ENCODE peak calls at places on chromosomes 1 and 21, in six cellular contexts. B is A549, U is GM12878, D is HCT116, X is endothelial cell of umbilical vein, O is K562. L is an unnamed sample.

GRCh38 chr1:210129759-210130158 is 102.8 kb upstream of the SERTAD4 start:
- DNase-seq in B (no peak), U (no peak), D (no peak), X (no peak), O (no peak), L (no peak)

GRCh38 chr1:180230416-180230790 is 339 bp downstream of the LHX4 start:
- DNase-seq in B (peak), U (no peak), D (no peak), X (no peak), O (peak), L (no peak)

GRCh38 chr1:151716771-151717631 is at the start of gene CELF3:
- DNase-seq in B (no peak), U (no peak), D (no peak), X (no peak), O (peak), L (peak)

GRCh38 chr1:245079021-245079609 is 75.7 kb upstream of the KIF26B start:
- DNase-seq in B (peak), U (no peak), D (peak), X (peak), O (no peak), L (peak)

GRCh38 chr1:28359592-28360239 is 9.8 kb upstream of the PHACTR4 start:
- DNase-seq in B (peak), U (no peak), D (no peak), X (peak), O (peak), L (peak)

GRCh38 chr1:30694248-30695175 is 28.9 kb downstream of the MATN1 start:
- DNase-seq in B (no peak), U (no peak), D (no peak), X (no peak), O (no peak), L (no peak)

GRCh38 chr1:77514871-77515776 is 167.3 kb downstream of the ZZZ3 start:
- DNase-seq in B (no peak), U (no peak), D (peak), X (peak), O (no peak), L (no peak)

GRCh38 chr21:46079357-46080170 is 18.3 kb upstream of the COL6A2 start:
- DNase-seq in B (no peak), U (no peak), D (no peak), X (no peak), O (no peak), L (peak)

GRCh38 chr1:226403522-226404034 is 4.3 kb downstream of the PARP1 start:
- DNase-seq in B (peak), U (no peak), D (no peak), X (peak), O (peak), L (peak)

GRCh38 chr1:171788696-171789095 is 7.2 kb downstream of the METTL13 start:
- DNase-seq in B (no peak), U (no peak), D (no peak), X (no peak), O (no peak), L (no peak)

GRCh38 chr1:86155061-86155806 is 1.3 kb downstream of the COL24A1 start:
- DNase-seq in B (no peak), U (no peak), D (no peak), X (no peak), O (no peak), L (no peak)

GRCh38 chr1:117501275-117501674 is 104.6 kb upstream of the TENT5C start:
- DNase-seq in B (no peak), U (no peak), D (no peak), X (no peak), O (no peak), L (no peak)

GRCh38 chr1:199029401-199029800 is 390.6 kb downstream of the PTPRC start:
- DNase-seq in B (no peak), U (no peak), D (no peak), X (no peak), O (no peak), L (peak)

GRCh38 chr1:67170751-67171573 is 4.7 kb downstream of the IL23R start:
- DNase-seq in B (no peak), U (no peak), D (no peak), X (no peak), O (no peak), L (no peak)

GRCh38 chr1:217425528-217425927 is 205.4 kb downstream of the GPATCH2 start:
- DNase-seq in B (no peak), U (no peak), D (no peak), X (no peak), O (no peak), L (no peak)

GRCh38 chr1:174289644-174290310 is 130.5 kb downstream of the RABGAP1L start:
- DNase-seq in B (no peak), U (no peak), D (no peak), X (no peak), O (no peak), L (no peak)

GRCh38 chr21:26852422-26852821 is 7.2 kb upstream of the ADAMTS1 start:
- DNase-seq in B (no peak), U (no peak), D (no peak), X (no peak), O (no peak), L (no peak)

GRCh38 chr1:41853907-41854306 is 64.8 kb downstream of the HIVEP3 start:
- DNase-seq in B (no peak), U (no peak), D (no peak), X (no peak), O (no peak), L (no peak)

GRCh38 chr1:160366731-160367515 is at the start of gene NHLH1:
- DNase-seq in B (no peak), U (no peak), D (no peak), X (no peak), O (peak), L (no peak)

GRCh38 chr1:184191181-184191601 is 139.7 kb downstream of the TSEN15 start:
- DNase-seq in B (no peak), U (no peak), D (no peak), X (no peak), O (no peak), L (no peak)

GRCh38 chr1:17181785-17182464 is 23.0 kb upstream of the PADI1 start:
- DNase-seq in B (no peak), U (no peak), D (no peak), X (no peak), O (no peak), L (peak)

GRCh38 chr1:198932351-198932991 is 293.6 kb downstream of the PTPRC start:
- DNase-seq in B (no peak), U (no peak), D (peak), X (peak), O (no peak), L (peak)

GRCh38 chr1:163119707-163120106 is 50.5 kb downstream of the RGS4 start:
- DNase-seq in B (no peak), U (no peak), D (no peak), X (no peak), O (no peak), L (no peak)

GRCh38 chr1:235864965-235865525 is 1.7 kb downstream of the LYST start:
- DNase-seq in B (no peak), U (no peak), D (no peak), X (no peak), O (no peak), L (peak)

GRCh38 chr1:246121533-246121932 is 385.5 kb downstream of the SMYD3 start:
- DNase-seq in B (no peak), U (no peak), D (no peak), X (no peak), O (no peak), L (no peak)

GRCh38 chr1:51877434-51878306 is 857 bp downstream of the NRDC start:
- DNase-seq in B (no peak), U (no peak), D (no peak), X (peak), O (no peak), L (peak)

GRCh38 chr1:44780583-44781121 is 5.3 kb downstream of the RPS8 start:
- DNase-seq in B (no peak), U (no peak), D (no peak), X (no peak), O (no peak), L (peak)

GRCh38 chr1:16063921-16064320 is 9.5 kb downstream of the FAM131C start:
- DNase-seq in B (no peak), U (no peak), D (no peak), X (no peak), O (no peak), L (no peak)

DNA sequence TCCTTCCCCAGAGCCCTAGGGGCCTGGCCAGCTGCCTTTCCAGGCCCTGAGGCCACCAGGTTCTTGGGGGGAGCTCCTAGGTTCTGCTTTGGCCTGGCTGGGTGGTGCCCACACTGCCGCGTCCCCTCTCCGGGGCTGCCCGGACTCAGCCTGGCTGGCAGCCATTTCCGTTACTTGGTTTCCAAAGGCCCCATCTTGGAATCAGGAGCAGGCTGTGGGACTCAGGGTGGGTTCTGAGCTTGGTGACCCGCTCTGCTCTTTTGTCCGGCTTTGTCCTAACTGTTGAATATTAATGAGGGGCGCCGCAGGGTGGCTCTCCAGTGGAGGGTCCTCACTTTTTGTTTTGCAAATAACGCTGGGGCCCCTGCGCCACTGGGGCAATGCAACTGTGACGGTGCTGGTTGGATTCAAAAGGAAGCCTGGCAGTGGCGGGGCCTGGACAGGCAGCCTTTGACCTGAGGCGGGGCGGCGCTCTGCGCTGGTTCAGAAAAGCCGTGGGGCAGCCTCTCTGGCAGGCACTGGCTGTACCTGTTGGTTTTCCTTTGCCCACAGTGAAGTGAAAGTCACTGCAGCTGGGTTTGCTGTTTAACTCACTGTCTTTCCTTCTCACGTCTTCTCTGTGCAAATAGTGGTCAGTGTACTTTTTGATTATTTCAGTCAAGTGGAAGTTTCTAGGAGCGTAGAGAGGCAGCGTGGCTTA is 20.2 kb downstream of the SKI start:
- DNase-seq in B (no peak), U (no peak), D (no peak), X (no peak), O (no peak), L (no peak)
- TF ChIP-seq POLR2A in B (no peak), U (no peak), D (no peak), X (no peak), O (no peak), L (no peak)

GRCh38 chr1:21590116-21590905 is 78.8 kb downstream of the RAP1GAP start:
- DNase-seq in B (no peak), U (no peak), D (no peak), X (no peak), O (no peak), L (no peak)
- H3K4me3 ChIP-seq in B (no peak), U (no peak), D (no peak), X (no peak), O (no peak), L (no peak)

GRCh38 chr1:9907441-9907840 is 2.6 kb downstream of the CTNNBIP1 start:
- DNase-seq in B (no peak), U (no peak), D (no peak), X (no peak), O (no peak), L (peak)
- TF ChIP-seq MAX in B (no peak), U (no peak), D (no peak), X (no peak), O (no peak), L (no peak)

DNA sequence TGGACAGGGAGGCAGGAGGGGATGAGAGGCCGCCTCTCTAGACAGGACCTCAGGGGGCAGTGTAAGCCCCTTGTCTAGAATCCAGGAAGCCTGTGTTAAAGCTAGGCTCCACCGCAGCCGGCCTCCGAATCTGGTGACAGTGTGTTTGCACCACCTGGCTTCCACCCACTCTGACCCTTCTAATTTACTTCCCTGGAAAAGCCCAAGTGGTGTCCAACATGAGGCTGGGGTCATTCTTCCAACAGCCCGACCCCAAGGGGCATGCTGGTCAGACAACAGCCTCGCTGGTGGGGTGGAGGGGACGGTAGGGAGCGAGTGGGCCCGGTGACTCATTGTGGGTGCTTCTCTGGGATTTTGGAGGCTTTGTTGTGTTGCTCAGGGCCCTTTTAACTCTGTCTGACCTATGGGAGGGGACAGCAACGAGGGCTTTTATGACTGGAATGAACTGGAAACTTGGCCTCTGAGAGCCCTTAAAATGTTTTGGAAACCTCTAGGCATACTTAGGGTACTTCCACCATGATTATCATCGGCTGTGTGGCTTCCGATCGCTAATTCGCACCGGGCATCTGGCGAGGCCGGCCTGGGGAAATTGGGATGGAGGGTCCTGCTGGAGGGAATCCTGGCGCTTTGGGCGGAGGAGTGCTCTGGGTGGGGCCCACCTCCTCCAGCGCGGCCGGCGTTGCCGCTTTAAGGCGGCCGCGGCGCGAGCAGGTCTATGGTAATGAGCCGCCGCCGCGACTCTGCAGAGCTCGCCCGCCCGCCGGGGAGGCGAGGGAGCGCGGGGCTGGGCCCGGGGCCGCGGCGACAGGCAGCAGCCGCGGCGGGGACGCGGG is at the start of gene CELSR2:
- DNase-seq in B (peak), U (no peak), D (peak), X (peak), O (peak), L (peak)
- TF ChIP-seq POLR2A in B (peak), U (no peak), D (no peak), X (no peak), O (no peak), L (peak)

GRCh38 chr1:162021124-162021523 is 2.5 kb downstream of the OLFML2B start:
- DNase-seq in B (no peak), U (no peak), D (no peak), X (no peak), O (no peak), L (no peak)
- H3K4me3 ChIP-seq in B (no peak), U (no peak), D (no peak), X (no peak), O (no peak), L (no peak)

DNA sequence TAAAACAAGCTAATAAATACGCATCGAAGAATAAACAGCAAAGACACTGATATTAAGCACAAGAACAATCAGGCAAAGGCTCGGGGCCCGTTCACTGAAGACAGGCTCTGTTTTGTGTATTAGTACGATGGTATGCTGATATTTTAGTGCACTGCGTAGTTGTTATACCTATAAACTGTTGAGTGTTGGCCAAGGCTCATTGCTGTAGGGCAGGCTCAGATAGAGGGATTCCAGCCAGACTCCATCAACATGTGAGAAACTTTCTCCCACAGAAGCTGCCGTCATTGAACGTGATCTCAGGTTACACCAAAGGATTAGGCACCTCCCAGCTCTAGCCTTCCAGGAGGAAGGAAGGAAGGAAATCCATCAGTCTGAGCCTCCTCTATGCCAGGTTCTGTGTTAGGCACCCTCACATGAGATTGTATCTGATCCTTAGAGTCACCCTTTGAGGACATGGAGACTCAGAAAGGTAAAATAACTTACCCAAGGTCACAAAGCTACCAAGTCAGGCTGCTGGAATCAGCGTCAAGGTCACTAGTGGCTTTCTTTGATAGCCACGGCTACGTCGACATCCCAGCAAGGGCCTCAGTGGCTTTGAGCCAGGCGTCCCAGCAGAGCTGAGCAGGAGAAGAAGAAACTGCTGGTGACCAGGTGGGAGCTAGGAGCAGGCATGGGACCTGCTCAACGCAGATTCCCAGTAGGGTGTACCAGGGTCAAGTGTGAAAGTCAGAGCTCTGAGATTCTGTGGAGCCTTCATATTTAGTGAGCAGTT is 14.8 kb downstream of the BCAR3 start:
- DNase-seq in B (no peak), U (no peak), D (no peak), X (peak), O (no peak), L (no peak)
- TF ChIP-seq MAX in B (no peak), U (no peak), D (peak), X (no peak), O (no peak), L (no peak)

DNA sequence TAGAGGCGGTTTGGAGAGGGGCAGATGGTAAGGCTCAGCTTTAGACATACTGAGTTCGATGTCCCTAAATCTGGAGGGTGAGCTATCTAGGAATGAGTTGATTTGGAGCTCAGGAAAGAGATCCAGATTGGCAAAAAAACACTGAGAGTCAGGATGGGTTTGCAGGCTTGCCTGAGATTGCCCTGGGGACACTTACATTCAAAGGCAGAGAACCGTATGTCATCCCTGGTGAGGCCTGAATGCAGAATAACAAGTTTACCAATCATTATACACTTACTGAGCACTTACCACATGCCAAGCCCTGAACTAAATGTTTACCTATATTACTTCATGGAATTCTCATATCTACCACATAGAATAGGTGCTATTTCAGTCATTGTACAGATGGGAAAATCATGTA is 27.5 kb downstream of the TFAP2E start:
- DNase-seq in B (no peak), U (no peak), D (no peak), X (no peak), O (no peak), L (no peak)
- TF ChIP-seq POLR2A in B (no peak), U (no peak), D (no peak), X (no peak), O (peak), L (no peak)

GRCh38 chr1:114080511-114081144 is 73.0 kb downstream of the SYT6 start:
- DNase-seq in B (no peak), U (no peak), D (no peak), X (no peak), O (peak), L (no peak)

GRCh38 chr1:114082047-114082630 is 71.5 kb downstream of the SYT6 start:
- DNase-seq in B (no peak), U (no peak), D (no peak), X (no peak), O (no peak), L (no peak)

GRCh38 chr1:114079596-114080190 is 74.0 kb downstream of the SYT6 start:
- DNase-seq in B (no peak), U (no peak), D (no peak), X (no peak), O (no peak), L (no peak)

GRCh38 chr1:114083186-114083585 is 70.5 kb downstream of the SYT6 start:
- DNase-seq in B (no peak), U (no peak), D (no peak), X (no peak), O (no peak), L (peak)

DNA sequence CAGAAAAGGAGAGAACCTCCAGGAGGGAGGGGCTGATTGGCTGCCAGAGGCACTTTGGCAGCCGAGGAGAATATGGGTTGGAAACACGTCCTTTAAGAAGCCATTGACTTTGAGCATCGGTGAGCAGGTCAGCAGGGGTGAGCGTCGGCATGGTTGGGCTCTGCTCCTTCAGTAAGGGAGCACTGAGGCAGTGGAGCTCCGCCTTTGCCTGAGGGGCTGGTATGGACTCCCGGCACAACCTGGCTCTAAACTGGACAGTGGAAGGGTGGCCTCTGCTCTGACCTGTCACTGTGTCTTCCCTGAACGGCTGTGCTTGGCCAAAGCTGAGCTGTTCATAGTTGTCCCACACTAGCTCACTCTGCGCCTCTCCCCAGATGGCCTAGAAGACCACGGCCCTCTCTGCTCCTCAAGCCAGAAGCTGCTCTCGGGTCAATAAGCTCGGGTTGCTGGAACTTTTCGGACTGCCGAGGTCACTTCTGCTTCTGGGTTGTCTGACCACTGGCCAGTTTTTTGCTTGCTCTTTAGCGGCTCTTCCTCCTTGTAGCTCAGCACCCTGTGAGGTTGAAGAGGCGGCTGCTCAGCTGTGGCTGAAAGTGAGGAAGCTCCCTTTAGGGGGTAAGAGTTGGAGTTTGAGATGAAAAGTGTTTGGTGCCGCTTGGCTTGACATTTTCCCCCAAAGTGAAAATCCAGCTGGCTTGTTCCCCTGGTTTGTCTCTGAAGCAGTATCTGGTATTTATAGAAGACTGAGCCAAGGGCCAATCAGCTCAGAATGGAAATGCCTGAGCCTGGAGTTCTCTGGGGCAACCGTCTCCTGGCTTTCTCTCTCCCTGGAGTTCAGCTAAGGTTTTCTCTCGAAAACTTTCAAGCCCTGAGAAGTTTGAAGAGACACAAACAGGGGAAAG is 72.3 kb downstream of the SYT6 start:
- DNase-seq in B (no peak), U (no peak), D (no peak), X (no peak), O (no peak), L (peak)
- H3K4me3 ChIP-seq in B (no peak), U (no peak), D (no peak), X (no peak), O (no peak), L (no peak)

L was measured in NB4.